ENCODE peak calls at places on chromosomes 7 and 10, in five cellular contexts. I is GM23338, J is ovary, P is thoracic aorta, H is trophoblast cell. R is an unnamed sample. For H3K4me1, the result is how much of the 10 kb centered on the place peaks cover.

GRCh38 chr7:1026721-1027151 is 17.6 kb upstream of the GPR146 start:
- DNase-seq in I (no peak), J (no peak), P (no peak), H (no peak), R (no peak)

GRCh38 chr10:129031233-129032150 is 435.5 kb upstream of the MGMT start:
- DNase-seq in I (peak), J (peak), P (no peak), H (peak), R (no peak)

GRCh38 chr7:47266131-47266706 is 315.7 kb downstream of the TNS3 start:
- DNase-seq in I (peak), J (peak), P (no peak), H (peak), R (peak)

GRCh38 chr10:130751106-130751840 is 560.2 kb downstream of the TCERG1L start:
- DNase-seq in I (no peak), J (peak), P (no peak), H (no peak), R (no peak)

GRCh38 chr10:109922353-109922975 is 847 bp downstream of the XPNPEP1 start:
- DNase-seq in I (no peak), J (no peak), P (no peak), H (no peak), R (no peak)

GRCh38 chr7:102064361-102065025 is 222.2 kb upstream of the SH2B2 start:
- DNase-seq in I (no peak), J (no peak), P (no peak), H (peak), R (no peak)

GRCh38 chr10:50335397-50335796 is 84.1 kb upstream of the ASAH2 start:
- DNase-seq in I (no peak), J (no peak), P (no peak), H (no peak), R (no peak)

GRCh38 chr10:132099701-132100481 is 34.1 kb downstream of the JAKMIP3 start:
- DNase-seq in I (no peak), J (no peak), P (no peak), H (no peak), R (no peak)

GRCh38 chr10:101672536-101672935 is 22.4 kb downstream of the FBXW4 start:
- DNase-seq in I (no peak), J (no peak), P (no peak), H (no peak), R (no peak)

GRCh38 chr10:31757831-31758230 is 170.8 kb downstream of the ARHGAP12 start:
- DNase-seq in I (no peak), J (no peak), P (no peak), H (no peak), R (peak)

GRCh38 chr10:3034611-3035010 is 32.7 kb upstream of the PFKP start:
- DNase-seq in I (no peak), J (no peak), P (no peak), H (no peak), R (no peak)

GRCh38 chr7:112946350-112946749 is 140.3 kb downstream of the GPR85 start:
- DNase-seq in I (no peak), J (no peak), P (no peak), H (no peak), R (no peak)

GRCh38 chr7:11171569-11172192 is 198.0 kb downstream of the PHF14 start:
- DNase-seq in I (no peak), J (no peak), P (no peak), H (no peak), R (no peak)

GRCh38 chr10:67571503-67571902 is 124.5 kb downstream of the CTNNA3 start:
- DNase-seq in I (no peak), J (no peak), P (no peak), H (no peak), R (no peak)

GRCh38 chr7:7761974-7762769 is 43.8 kb upstream of the RPA3 start:
- DNase-seq in I (no peak), J (no peak), P (no peak), H (peak), R (no peak)

GRCh38 chr7:16818732-16819131 is 13.9 kb upstream of the AGR2 start:
- DNase-seq in I (no peak), J (no peak), P (no peak), H (peak), R (no peak)

GRCh38 chr10:132702601-132703304 is 83.2 kb downstream of the NKX6-2 start:
- DNase-seq in I (no peak), J (no peak), P (no peak), H (peak), R (peak)

GRCh38 chr7:116585967-116586366 is 61.1 kb downstream of the CAV1 start:
- DNase-seq in I (no peak), J (no peak), P (no peak), H (no peak), R (no peak)

GRCh38 chr7:71793251-71793650 is 618.9 kb downstream of the CALN1 start:
- DNase-seq in I (no peak), J (no peak), P (no peak), H (no peak), R (no peak)

GRCh38 chr10:24456319-24456718 is 247.4 kb downstream of the KIAA1217 start:
- DNase-seq in I (no peak), J (no peak), P (no peak), H (no peak), R (no peak)

GRCh38 chr7:128168667-128169210 is 72.3 kb upstream of the LEP start:
- DNase-seq in I (peak), J (peak), P (no peak), H (peak), R (no peak)

DNA sequence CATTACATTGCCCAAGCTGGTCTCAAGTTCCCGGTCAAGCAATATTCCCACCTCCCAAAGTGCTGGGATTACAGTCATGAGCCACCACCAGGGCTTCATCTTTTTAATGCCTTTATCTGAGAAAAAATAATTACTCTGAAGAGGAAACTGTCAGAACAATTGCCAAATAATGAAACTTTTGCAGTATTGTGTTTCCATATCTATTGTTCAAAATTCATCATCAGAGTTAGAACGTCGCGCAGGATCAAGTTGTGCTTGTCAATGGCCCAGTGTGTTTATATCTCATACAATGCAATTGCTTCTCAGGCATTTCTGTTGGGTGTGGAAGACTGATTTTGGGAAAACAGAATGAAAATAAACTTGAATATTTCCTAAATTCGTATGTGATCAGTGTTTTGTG is 143.1 kb downstream of the ARID5B start:
- DNase-seq in I (no peak), J (no peak), P (no peak), H (no peak), R (no peak)
- H3K4me1 ChIP-seq in I (under half), J (under half), P (half or more), H (under half), R (half or more)

DNA sequence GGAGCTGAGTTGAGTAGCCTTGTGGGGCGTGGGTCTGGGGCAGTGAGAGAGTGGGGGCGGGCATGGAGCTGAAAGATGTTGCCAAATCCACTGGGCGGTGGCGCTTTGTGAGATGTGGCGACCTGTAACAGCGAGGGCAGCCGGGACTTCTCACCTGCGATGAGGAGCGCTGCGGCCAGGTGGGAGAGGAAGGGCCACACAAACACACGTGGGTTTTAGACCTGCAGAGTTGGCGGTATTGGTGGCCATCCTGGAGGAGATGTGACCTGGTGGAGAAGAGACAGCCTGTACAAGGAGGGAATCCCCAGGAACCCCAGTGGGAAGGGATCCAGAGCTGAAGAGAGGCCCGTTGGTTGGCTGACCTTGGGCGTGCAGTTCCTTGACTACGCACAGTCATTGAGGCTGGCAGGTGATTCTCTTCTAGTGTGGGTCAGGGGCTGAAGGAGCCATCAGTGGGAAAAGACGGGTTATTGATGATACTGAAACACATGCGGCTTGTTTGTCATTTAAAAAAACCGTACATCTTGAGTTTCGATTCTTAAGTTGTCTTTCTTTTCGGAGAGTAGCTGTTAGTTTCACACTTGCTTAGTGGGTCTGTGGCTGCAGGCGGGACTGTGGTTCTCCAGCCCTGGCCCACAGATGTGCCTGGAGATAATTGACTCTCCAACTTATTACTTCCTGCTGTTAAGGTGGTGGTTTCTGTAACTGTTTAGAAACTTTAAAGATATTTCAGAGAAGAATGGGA is 2.4 kb downstream of the CHST12 start:
- DNase-seq in I (no peak), J (no peak), P (no peak), H (no peak), R (no peak)
- H3K4me1 ChIP-seq in I (under half), J (under half), P (under half), H (under half), R (under half)

GRCh38 chr10:7335977-7336376 is 74.9 kb downstream of the SFMBT2 start:
- DNase-seq in I (no peak), J (no peak), P (no peak), H (no peak), R (no peak)
- H3K4me1 ChIP-seq in I (under half), J (under half), P (under half), H (under half), R (under half)

GRCh38 chr7:156478486-156478885 is 162.1 kb upstream of the RNF32 start:
- DNase-seq in I (no peak), J (no peak), P (no peak), H (no peak), R (no peak)
- H3K4me1 ChIP-seq in I (under half), J (under half), P (under half), H (under half), R (under half)

DNA sequence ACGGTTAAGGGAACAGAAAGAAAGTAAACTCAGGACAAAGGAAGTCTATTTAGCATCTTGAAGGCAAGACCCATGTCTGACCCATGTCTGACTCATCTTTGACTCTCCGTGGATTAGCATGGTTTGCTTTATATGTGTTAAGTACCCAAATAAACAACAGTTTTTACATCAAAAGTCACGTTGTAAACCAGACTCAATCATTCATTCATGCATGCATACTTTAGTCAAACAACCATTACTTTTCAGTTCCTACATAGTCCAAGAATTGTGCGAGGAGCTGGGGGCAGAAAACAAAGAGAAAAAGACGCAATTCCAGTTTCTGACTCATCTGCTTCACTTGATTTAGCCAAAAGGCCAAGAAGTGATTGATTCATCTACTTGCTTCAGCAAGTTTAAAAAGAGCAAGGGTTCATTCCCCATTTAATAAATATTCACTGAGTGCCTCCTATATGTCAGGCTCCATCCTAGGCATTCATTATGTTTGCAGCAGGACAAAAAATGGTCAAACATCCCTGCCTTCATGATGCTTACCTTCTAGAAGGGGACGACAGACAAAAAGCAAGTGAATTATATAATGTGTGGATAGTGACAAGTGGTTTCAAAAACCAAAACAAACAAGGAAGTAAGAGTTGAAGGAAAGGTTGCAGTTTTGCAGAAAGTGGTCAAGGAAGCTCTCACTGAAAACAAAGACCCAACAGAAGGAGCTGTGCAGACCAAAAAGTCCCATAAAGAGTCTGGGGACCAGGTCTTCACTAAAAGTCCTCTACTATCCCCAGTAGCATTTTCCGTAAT is 116.2 kb downstream of the FAM107B start:
- DNase-seq in I (no peak), J (no peak), P (no peak), H (peak), R (no peak)
- H3K4me1 ChIP-seq in I (under half), J (under half), P (under half), H (under half), R (under half)

DNA sequence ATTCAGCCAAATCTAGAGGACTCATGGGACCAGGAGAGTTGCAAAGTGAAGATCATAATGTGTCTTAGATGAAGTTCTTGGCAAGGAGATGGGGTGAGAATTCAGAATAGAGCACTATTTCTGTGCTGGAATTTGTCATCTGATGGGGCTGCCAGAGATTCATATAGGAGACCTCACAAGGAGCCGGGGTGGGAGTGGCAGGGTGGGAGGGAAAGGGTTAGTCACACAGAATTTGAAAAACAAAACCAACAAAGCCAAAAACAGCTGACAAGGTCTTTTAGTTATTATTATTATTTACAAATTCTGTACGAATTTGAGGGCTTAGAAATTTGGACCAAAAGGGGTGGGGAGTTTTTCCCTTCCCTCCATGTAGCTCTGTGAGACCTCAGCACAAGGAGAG is 1.7 kb downstream of the SLC13A1 start:
- DNase-seq in I (no peak), J (no peak), P (no peak), H (no peak), R (no peak)
- H3K4me1 ChIP-seq in I (under half), J (under half), P (under half), H (under half), R (under half)

DNA sequence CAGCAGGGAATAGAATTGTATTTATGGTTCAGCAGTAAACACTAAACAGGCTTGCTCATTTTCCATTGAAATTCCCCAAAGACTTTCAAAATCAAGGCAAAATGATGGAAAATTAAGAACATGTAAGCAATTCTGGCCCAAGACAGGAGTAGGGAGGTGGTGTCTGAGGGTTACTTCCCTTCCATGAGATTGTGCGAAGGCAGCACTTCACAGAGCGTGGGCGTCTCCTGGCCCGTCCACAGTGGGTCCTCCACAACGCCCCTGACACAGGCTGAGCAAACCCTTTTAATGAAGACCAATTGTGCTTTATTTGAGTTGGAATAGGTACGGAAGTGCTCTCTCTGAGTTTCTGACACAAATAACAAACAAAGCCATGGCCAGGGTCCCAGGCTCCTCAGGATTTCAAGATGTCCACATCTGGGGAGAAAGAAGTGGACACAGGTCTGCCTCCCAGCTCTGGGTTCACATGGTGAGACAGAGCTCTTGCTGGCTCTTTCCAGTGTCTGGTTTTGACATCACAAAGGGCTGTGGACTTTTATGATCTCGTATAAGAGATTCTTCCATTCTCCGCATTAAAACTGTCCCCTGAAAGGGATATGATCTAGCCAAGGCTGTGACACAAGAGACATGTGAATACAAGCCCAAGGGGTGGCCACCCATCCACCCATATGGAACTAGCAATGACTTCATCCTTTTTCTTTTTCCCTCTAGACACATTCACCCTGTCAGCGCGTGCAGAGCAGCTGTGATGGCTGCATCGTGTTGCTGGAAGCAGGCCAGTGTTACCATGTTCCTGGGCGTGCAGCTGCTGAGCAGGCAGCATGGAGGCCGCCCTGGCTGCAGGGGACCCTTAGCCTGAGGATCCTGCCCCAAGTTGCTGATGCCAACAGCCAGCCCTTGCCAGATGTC is 145.7 kb downstream of the ADAM12 start:
- DNase-seq in I (no peak), J (peak), P (no peak), H (no peak), R (no peak)
- H3K4me1 ChIP-seq in I (under half), J (under half), P (under half), H (under half), R (under half)

GRCh38 chr10:124717358-124717757 is 26.8 kb downstream of the FAM53B start:
- DNase-seq in I (no peak), J (no peak), P (no peak), H (no peak), R (no peak)
- H3K4me1 ChIP-seq in I (under half), J (under half), P (under half), H (under half), R (under half)